ENCODE peak calls at places on chromosome 1, in eight cellular contexts. K is stimulated activated CD4-positive, alpha-beta T cell treated with anti-CD3 and anti-CD28 coated beads, Interleukin-1b, Interleukin-23, amount 100 ng/mL, for 4 hours; W is AG04449; B is RCC 7860; N is GM20000; D is IMR-90; V is CD8-positive, alpha-beta memory T cell; L is nephron progenitor cell. M is an unnamed sample.

GRCh38 chr1:9827558-9828185 is 3.9 kb upstream of the CLSTN1 start:
- DNase-seq in K (no peak), W (no peak), B (no peak), N (no peak), D (no peak), V (no peak), L (no peak), M (no peak)

GRCh38 chr1:88998716-88999115 is 6.3 kb upstream of the KYAT3 start:
- DNase-seq in K (peak), W (no peak), B (peak), N (peak), D (peak), V (peak), L (peak), M (no peak)

GRCh38 chr1:211938473-211939080 is 96.8 kb downstream of the INTS7 start:
- DNase-seq in K (no peak), W (no peak), B (no peak), N (peak), D (no peak), V (peak), L (no peak), M (no peak)

GRCh38 chr1:155801149-155801548 is 55.9 kb downstream of the GON4L start:
- DNase-seq in K (no peak), W (no peak), B (no peak), N (no peak), D (peak), V (no peak), L (no peak), M (no peak)

GRCh38 chr1:207423560-207424292 is 30.4 kb upstream of the CR2 start:
- DNase-seq in K (no peak), W (no peak), B (no peak), N (no peak), D (no peak), V (no peak), L (no peak), M (no peak)

GRCh38 chr1:100115524-100115923 is 17.2 kb downstream of the SASS6 start:
- DNase-seq in K (no peak), W (no peak), B (no peak), N (no peak), D (no peak), V (no peak), L (no peak), M (no peak)

GRCh38 chr1:10943991-10944730 is 68.3 kb upstream of the TARDBP start:
- DNase-seq in K (no peak), W (no peak), B (no peak), N (no peak), D (no peak), V (no peak), L (peak), M (no peak)

GRCh38 chr1:110056776-110057175 is 13.7 kb downstream of the ALX3 start:
- DNase-seq in K (no peak), W (no peak), B (no peak), N (no peak), D (peak), V (no peak), L (no peak), M (no peak)

GRCh38 chr1:227351443-227351842 is 33.2 kb upstream of the CDC42BPA start:
- DNase-seq in K (no peak), W (no peak), B (no peak), N (no peak), D (peak), V (no peak), L (no peak), M (no peak)

GRCh38 chr1:59565611-59566410 is 248.9 kb upstream of the HOOK1 start:
- DNase-seq in K (no peak), W (peak), B (no peak), N (no peak), D (peak), V (no peak), L (no peak), M (no peak)

GRCh38 chr1:3417954-3418353 is 36.5 kb upstream of the ARHGEF16 start:
- DNase-seq in K (no peak), W (no peak), B (no peak), N (no peak), D (no peak), V (no peak), L (no peak), M (no peak)

GRCh38 chr1:116394270-116394669 is 21.2 kb downstream of the ATP1A1 start:
- DNase-seq in K (no peak), W (no peak), B (no peak), N (no peak), D (no peak), V (no peak), L (no peak), M (no peak)

GRCh38 chr1:170729608-170730378 is 65.9 kb downstream of the PRRX1 start:
- DNase-seq in K (no peak), W (no peak), B (no peak), N (no peak), D (peak), V (no peak), L (no peak), M (no peak)

GRCh38 chr1:183842817-183843187 is 37.9 kb downstream of the RGL1 start:
- DNase-seq in K (no peak), W (no peak), B (no peak), N (peak), D (no peak), V (no peak), L (no peak), M (no peak)